ENCODE peak calls at places on chromosomes 4 and X, in six cellular contexts. N is heart left ventricle, T is heart right ventricle, U is bronchial epithelial cell, O is fibroblast of pulmonary artery, E is astrocyte of the spinal cord. K is an unnamed sample.

GRCh38 chr4:10279261-10279660 is 162.7 kb upstream of the WDR1 start:
- DNase-seq in U (peak; percentile 74), E (no peak), T (no peak), O (no peak), N (no peak), K (no peak)

GRCh38 chr4:107956011-107956410 is 24.7 kb downstream of the CYP2U1 start:
- DNase-seq in E (no peak), U (peak; percentile 63), O (no peak), T (no peak), N (no peak), K (no peak)

GRCh38 chrX:97374266-97374665 is 490.6 kb downstream of the RPA4 start:
- DNase-seq in U (no peak), N (no peak), T (no peak), O (no peak), E (no peak), K (no peak)

GRCh38 chrX:149638860-149639259 is 7.3 kb upstream of the TMEM185A start:
- DNase-seq in T (no peak), N (no peak), E (peak; percentile 1), U (peak; percentile 46), O (no peak), K (peak; percentile 27)

GRCh38 chr4:185987976-185988627 is 80.9 kb upstream of the TLR3 start:
- DNase-seq in U (no peak), T (no peak), N (no peak), O (peak; percentile 76), E (no peak), K (no peak)

GRCh38 chr4:1910643-1911042 is 39.5 kb downstream of the NSD2 start:
- DNase-seq in N (no peak), U (peak; percentile 45), T (no peak), O (peak; percentile 75), E (peak; percentile 68), K (no peak)

GRCh38 chr4:632391-632790 is 7.0 kb downstream of the PDE6B start:
- DNase-seq in T (no peak), O (no peak), N (no peak), U (no peak), E (no peak), K (no peak)

GRCh38 chrX:68998716-68999115 is 166.5 kb downstream of the PJA1 start:
- DNase-seq in U (peak; percentile 68), T (no peak), O (no peak), N (no peak), E (no peak), K (no peak)

GRCh38 chr4:25506032-25506571 is 129.0 kb downstream of the ANAPC4 start:
- DNase-seq in T (no peak), E (no peak), N (peak; percentile 65), U (no peak), O (no peak), K (no peak)

GRCh38 chrX:57651169-57651919 is 28.7 kb downstream of the NLRP2B start:
- DNase-seq in U (no peak), E (no peak), N (no peak), T (no peak), O (no peak), K (no peak)

GRCh38 chr4:157221895-157222763 is 1.6 kb downstream of the GRIA2 start:
- DNase-seq in N (no peak), O (no peak), T (no peak), U (no peak), E (peak; percentile 16), K (no peak)

GRCh38 chr4:149838036-149838435 is 22.4 kb upstream of the IQCM start:
- DNase-seq in O (no peak), E (no peak), T (no peak), N (no peak), U (peak; percentile 17), K (no peak)

GRCh38 chr4:138925495-138925894 is 90.1 kb upstream of the NOCT start:
- DNase-seq in T (no peak), U (no peak), N (no peak), O (no peak), E (no peak), K (no peak)

GRCh38 chrX:131262738-131263679 is 26.1 kb downstream of the IGSF1 start:
- DNase-seq in N (no peak), O (no peak), E (no peak), U (peak; percentile 0), T (no peak), K (no peak)

GRCh38 chr4:74006009-74006476 is 7.6 kb upstream of the CXCL5 start:
- DNase-seq in O (peak; percentile 50), U (peak; percentile 75), T (no peak), N (no peak), E (peak; percentile 88), K (peak; percentile 69)

GRCh38 chr4:88938138-88938537 is 118.8 kb downstream of the FAM13A start:
- DNase-seq in O (peak; percentile 96), T (no peak), U (peak; percentile 99), E (peak; percentile 89), N (no peak), K (peak; percentile 96)

GRCh38 chrX:119155416-119156035 is 27.9 kb upstream of the KIAA1210 start:
- DNase-seq in N (no peak), O (peak; percentile 84), E (peak; percentile 31), U (peak; percentile 67), T (no peak), K (peak; percentile 10)

GRCh38 chrX:129665916-129666644 is 11.3 kb upstream of the APLN start:
- DNase-seq in N (no peak), E (peak; percentile 72), O (peak; percentile 85), T (no peak), U (peak; percentile 78), K (peak; percentile 42)

GRCh38 chrX:19811807-19812604 is 75.4 kb downstream of the SH3KBP1 start:
- DNase-seq in E (peak; percentile 83), U (no peak), N (no peak), T (no peak), O (peak; percentile 62), K (no peak)

GRCh38 chr4:159487284-159487747 is 384.4 kb downstream of the RAPGEF2 start:
- DNase-seq in N (no peak), O (peak; percentile 87), U (peak; percentile 57), T (peak; percentile 49), E (peak; percentile 82), K (peak; percentile 20)

DNA sequence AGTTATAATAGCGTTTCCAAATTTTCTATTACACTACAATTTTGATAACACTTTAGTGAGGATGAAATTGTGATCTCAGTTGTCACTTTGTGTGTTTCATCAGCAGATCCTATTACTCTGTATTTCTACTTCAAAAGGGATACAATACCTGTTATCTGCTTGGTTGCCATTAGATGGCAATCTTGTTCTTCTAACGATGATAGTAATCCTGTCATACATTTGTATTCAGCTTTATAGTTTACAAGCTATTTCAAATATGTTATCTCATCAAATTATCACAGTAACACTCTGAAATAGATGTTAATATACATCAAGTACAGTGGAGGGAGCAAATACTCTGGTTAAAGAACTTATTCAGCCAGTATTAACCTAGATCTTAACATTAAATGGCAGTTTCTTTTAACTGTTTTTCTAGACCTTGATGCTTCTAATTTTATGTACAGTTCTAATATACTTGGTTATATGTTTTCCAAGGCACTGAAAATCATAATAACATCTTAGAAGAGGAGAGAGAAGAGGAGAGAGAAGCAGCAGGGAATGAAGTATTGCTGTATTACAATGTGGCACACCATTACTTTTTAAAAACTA is 292.0 kb downstream of the CCSER1 start:
- DNase-seq in T (no peak), N (no peak), U (peak; percentile 64), O (peak; percentile 59), E (peak; percentile 59), K (peak; percentile 13)
- TF ChIP-seq CTCF in T (peak; percentile 56), N (no peak), U (peak; percentile 45), O (peak; percentile 53), E (peak; percentile 61), K (peak; percentile 67)

GRCh38 chr4:112144546-112145325 is 518 bp upstream of the FAM241A start:
- DNase-seq in N (no peak), O (no peak), E (no peak), T (no peak), U (no peak), K (no peak)
- H3K4me3 ChIP-seq in N (peak overlapping the region; percentile 80), O (peak overlapping the region; percentile 20), E (peak overlapping the region; percentile 72), T (peak overlapping the region; percentile 73), U (peak overlapping the region; percentile 86), K (peak overlapping the region; percentile 81)

GRCh38 chrX:8879750-8880149 is 78.6 kb upstream of the FAM9A start:
- DNase-seq in O (peak; percentile 29), U (peak; percentile 20), E (no peak), N (no peak), T (no peak), K (no peak)
- TF ChIP-seq CTCF in O (peak; percentile 68), U (peak; percentile 65), E (peak; percentile 64), N (peak; percentile 18), T (peak; percentile 62), K (peak; percentile 64)

GRCh38 chrX:136778914-136779313 is 1.8 kb downstream of the ARHGEF6 start:
- DNase-seq in O (no peak), N (no peak), E (no peak), U (no peak), T (no peak), K (no peak)
- H3K4me3 ChIP-seq in O (no peak overlapping the region), N (peak overlapping the region; percentile 43), E (no peak overlapping the region), U (no peak overlapping the region), T (peak overlapping the region; percentile 40), K (no peak overlapping the region)

GRCh38 chrX:78593701-78594100 is 65.4 kb downstream of the RTL3 start:
- DNase-seq in O (no peak), T (no peak), E (no peak), N (no peak), U (no peak), K (no peak)

GRCh38 chrX:78592030-78592429 is 67.1 kb downstream of the RTL3 start:
- DNase-seq in O (no peak), E (no peak), N (no peak), U (no peak), T (no peak), K (no peak)

DNA sequence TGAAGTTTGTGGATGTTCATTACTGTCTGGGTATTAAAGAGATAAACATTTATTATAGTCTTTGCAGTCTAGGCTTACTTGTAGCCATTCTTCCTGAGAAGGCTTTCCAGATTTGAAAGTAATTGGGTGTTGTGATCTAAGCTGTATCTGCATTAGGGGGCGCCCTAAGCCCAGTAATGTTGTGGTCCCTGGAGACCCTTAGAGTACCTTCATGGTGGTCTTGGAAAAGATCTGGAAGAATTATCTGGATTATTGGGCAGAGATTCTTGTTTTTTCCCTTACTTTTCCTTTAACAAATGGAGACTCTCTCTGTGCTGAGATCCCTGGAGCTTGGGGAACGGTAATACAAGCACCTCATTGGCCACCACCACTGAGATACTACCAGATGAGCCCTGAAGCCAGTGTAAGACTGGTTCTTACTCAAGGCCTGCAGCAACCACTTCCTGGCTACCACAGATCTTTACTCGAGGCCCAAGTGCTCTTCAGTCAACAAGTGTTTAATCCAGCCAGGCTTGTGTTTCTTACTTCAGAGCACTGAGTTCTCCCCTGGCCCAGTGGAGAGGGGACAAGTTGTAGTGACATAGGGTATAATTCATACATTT is 63.1 kb downstream of the RTL3 start:
- DNase-seq in U (no peak), O (peak; percentile 21), E (no peak), N (no peak), T (no peak), K (no peak)
- TF ChIP-seq CTCF in U (no peak), O (peak; percentile 31), E (peak; percentile 17), N (no peak), T (peak; percentile 22), K (peak; percentile 44)

K was measured in epithelial cell of proximal tubule.